ENCODE peak calls at places on chromosomes 4 and X, in seven cellular contexts. J is left lung; K is CD8-positive, alpha-beta T cell; L is SK-N-SH; B is psoas muscle; P is neuronal stem cell; Z is naive thymus-derived CD4-positive, alpha-beta T cell. R is an unnamed sample. For H3K4me1, the result is how much of the 10 kb centered on the place peaks cover.

GRCh38 chr4:43716721-43717395 is 731.8 kb downstream of the KCTD8 start:
- DNase-seq in J (no peak), B (no peak), K (no peak), Z (no peak), L (no peak), P (no peak), R (no peak)

GRCh38 chr4:38791005-38791404 is 8.2 kb upstream of the TLR10 start:
- DNase-seq in L (no peak), P (no peak), J (no peak), Z (no peak), B (no peak), K (no peak), R (no peak)

GRCh38 chr4:161900110-161900509 is 263.7 kb downstream of the FSTL5 start:
- DNase-seq in J (no peak), B (no peak), L (no peak), K (no peak), P (no peak), Z (no peak), R (no peak)

GRCh38 chrX:41333744-41333993 is 293 bp upstream of the DDX3X start:
- DNase-seq in L (no peak), J (no peak), Z (no peak), P (peak), B (no peak), K (peak), R (no peak)

GRCh38 chrX:140180585-140180984 is 215.3 kb upstream of the CXorf66 start:
- DNase-seq in K (no peak), Z (no peak), P (no peak), J (no peak), L (no peak), B (no peak), R (no peak)

GRCh38 chrX:154374361-154375155 is at the start of gene FLNA:
- DNase-seq in J (peak), B (peak), K (no peak), P (no peak), L (peak), Z (no peak), R (no peak)

GRCh38 chr4:122772311-122772710 is 39.8 kb downstream of the BBS12 start:
- DNase-seq in B (no peak), K (no peak), P (no peak), L (no peak), J (no peak), Z (no peak), R (no peak)

GRCh38 chr4:20391224-20391623 is 139.5 kb downstream of the SLIT2 start:
- DNase-seq in B (no peak), J (no peak), P (no peak), K (no peak), Z (no peak), L (no peak), R (no peak)

GRCh38 chr4:118883861-118884260 is 4.8 kb upstream of the SYNPO2 start:
- DNase-seq in K (no peak), J (no peak), L (peak), Z (no peak), P (no peak), B (no peak), R (no peak)

GRCh38 chr4:169976951-169977350 is 49.2 kb downstream of the MFAP3L start:
- DNase-seq in K (no peak), B (no peak), P (no peak), Z (no peak), J (no peak), L (no peak), R (no peak)

GRCh38 chr4:159374749-159375535 is 272.1 kb downstream of the RAPGEF2 start:
- DNase-seq in P (no peak), Z (no peak), B (no peak), K (no peak), J (no peak), L (no peak), R (no peak)

GRCh38 chrX:48474127-48474526 is 1.9 kb upstream of the FTSJ1 start:
- DNase-seq in Z (no peak), L (peak), B (no peak), J (no peak), P (no peak), K (no peak), R (no peak)

GRCh38 chr4:152534541-152535231 is 1.2 kb downstream of the FBXW7 start:
- DNase-seq in P (no peak), B (peak), L (peak), K (peak), Z (peak), J (peak), R (peak)

GRCh38 chrX:127276326-127276725 is 456.8 kb downstream of the PRR32 start:
- DNase-seq in J (no peak), P (no peak), K (no peak), Z (no peak), L (no peak), B (no peak), R (no peak)

GRCh38 chr4:1466034-1466960 is 60.1 kb upstream of the NKX1-1 start:
- DNase-seq in J (no peak), K (no peak), Z (no peak), B (no peak), P (no peak), L (peak), R (no peak)

GRCh38 chrX:16138108-16138427 is 14.7 kb downstream of the GRPR start:
- DNase-seq in K (no peak), P (no peak), B (no peak), J (no peak), Z (peak), L (no peak), R (no peak)

GRCh38 chr4:85028910-85029309 is 62.4 kb upstream of the WDFY3 start:
- DNase-seq in Z (no peak), K (no peak), P (no peak), B (no peak), J (no peak), L (no peak), R (no peak)

GRCh38 chrX:7420712-7421111 is 272.8 kb upstream of the PUDP start:
- DNase-seq in J (no peak), P (no peak), L (no peak), K (no peak), B (no peak), Z (no peak), R (no peak)

GRCh38 chr4:91448668-91449330 is 855.0 kb upstream of the GRID2 start:
- DNase-seq in P (no peak), J (no peak), K (no peak), Z (no peak), B (no peak), L (no peak), R (no peak)

GRCh38 chr4:156786713-156787112 is 184.9 kb downstream of the PDGFC start:
- DNase-seq in J (no peak), K (no peak), L (no peak), P (no peak), B (no peak), Z (no peak), R (no peak)

GRCh38 chr4:152590179-152591031 is 54.5 kb upstream of the FBXW7 start:
- DNase-seq in K (no peak), J (no peak), P (no peak), Z (no peak), L (peak), B (no peak), R (no peak)

GRCh38 chr4:1325681-1326635 is 21.1 kb upstream of the UVSSA start:
- DNase-seq in L (no peak), J (peak), P (no peak), B (peak), K (no peak), Z (no peak), R (no peak)

GRCh38 chr4:40992472-40993298 is 221.7 kb downstream of the APBB2 start:
- DNase-seq in P (no peak), Z (no peak), L (no peak), B (no peak), K (no peak), J (peak), R (no peak)

GRCh38 chr4:15444879-15445576 is 17.2 kb downstream of the C1QTNF7 start:
- DNase-seq in B (no peak), K (no peak), J (no peak), Z (no peak), P (no peak), L (no peak), R (no peak)

GRCh38 chr4:121217385-121217784 is 53.3 kb upstream of the TNIP3 start:
- DNase-seq in B (no peak), P (no peak), J (no peak), K (no peak), L (no peak), Z (no peak), R (no peak)

GRCh38 chr4:3248811-3249661 is at the start of gene MSANTD1:
- DNase-seq in K (no peak), P (no peak), Z (no peak), B (no peak), J (peak), L (peak), R (no peak)
- H3K4me1 ChIP-seq in K (under half), P (under half), Z (under half), B (under half), J (under half), L (under half), R (under half)

DNA sequence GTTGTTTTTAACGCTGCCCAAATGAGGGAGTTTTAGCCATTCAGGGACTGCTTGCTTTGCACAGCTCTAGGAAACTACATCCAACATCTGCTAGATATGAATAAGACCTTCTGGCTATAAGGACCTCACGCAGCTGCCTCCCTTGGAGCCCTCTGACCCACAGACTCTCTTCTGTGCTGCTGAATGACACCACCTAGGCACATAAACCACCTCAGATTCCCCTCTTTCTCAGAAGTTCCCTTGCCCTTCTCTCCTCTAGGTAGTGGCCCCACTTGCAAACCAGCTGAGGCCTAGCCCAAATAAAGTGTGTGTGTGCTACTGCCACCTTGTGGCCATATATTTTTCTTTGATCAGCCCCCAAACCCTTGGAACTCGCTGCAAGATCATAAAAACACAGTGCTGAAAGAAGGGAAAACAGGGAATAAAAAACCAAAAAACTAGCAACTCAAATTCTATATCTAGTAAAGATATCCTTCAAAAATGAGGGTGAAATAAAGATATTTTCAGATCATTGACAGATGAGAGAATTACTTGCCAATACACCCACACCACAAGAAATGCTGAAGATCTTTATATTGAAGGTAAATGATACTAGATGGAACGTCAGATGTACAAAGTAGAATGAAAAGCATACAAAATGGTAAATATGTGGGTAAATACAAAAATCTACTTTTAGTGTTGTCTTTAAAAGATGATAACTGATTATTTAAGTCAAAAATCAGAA is 265.9 kb downstream of the ADAMTS3 start:
- DNase-seq in L (peak), J (no peak), Z (peak), B (no peak), K (peak), P (peak), R (peak)
- H3K27ac ChIP-seq in L (no peak), J (no peak), Z (no peak), B (no peak), K (no peak), P (no peak), R (no peak)

GRCh38 chr4:56606385-56606784 is 74.7 kb downstream of the HOPX start:
- DNase-seq in B (no peak), Z (no peak), J (no peak), P (no peak), K (no peak), L (no peak), R (no peak)

GRCh38 chr4:56613101-56613862 is 67.8 kb downstream of the HOPX start:
- DNase-seq in L (no peak), B (no peak), J (no peak), Z (no peak), K (no peak), P (no peak), R (no peak)

GRCh38 chr4:56611501-56611900 is 69.6 kb downstream of the HOPX start:
- DNase-seq in K (no peak), Z (no peak), P (no peak), L (no peak), B (no peak), J (no peak), R (no peak)

GRCh38 chr4:56607926-56608325 is 73.2 kb downstream of the HOPX start:
- DNase-seq in Z (no peak), B (no peak), L (no peak), K (no peak), J (no peak), P (no peak), R (no peak)

GRCh38 chr4:56612282-56612681 is 68.8 kb downstream of the HOPX start:
- DNase-seq in Z (no peak), B (no peak), K (no peak), L (no peak), P (no peak), J (no peak), R (no peak)
- H3K4me3 ChIP-seq in Z (no peak), B (no peak), K (no peak), L (no peak), P (no peak), J (no peak), R (no peak)

DNA sequence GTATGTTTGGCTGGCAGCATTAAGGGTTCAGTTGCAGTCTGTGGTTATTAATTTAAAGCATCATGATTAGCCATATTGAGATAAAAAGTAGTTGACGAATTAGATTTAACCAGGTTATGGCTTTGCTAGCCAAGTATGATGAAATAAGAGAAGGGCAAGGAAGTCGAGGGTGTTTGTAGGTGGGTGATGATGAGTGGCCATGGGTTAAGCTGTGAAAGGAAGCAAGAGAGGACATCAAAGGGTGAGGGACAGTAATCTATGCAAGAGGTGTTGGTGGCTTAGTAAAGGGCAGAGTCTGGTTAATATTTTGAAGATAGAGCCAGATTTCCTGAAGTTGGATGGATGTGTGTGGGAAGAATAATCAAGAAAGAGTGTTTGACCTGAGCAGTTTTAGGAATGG is 44.5 kb downstream of the STIM2 start:
- DNase-seq in Z (no peak), P (no peak), J (no peak), K (no peak), B (no peak), L (no peak), R (no peak)
- H3K4me1 ChIP-seq in Z (under half), P (under half), J (under half), K (under half), B (under half), L (under half), R (under half)

GRCh38 chrX:131046596-131046995 is 11.6 kb upstream of the ARHGAP36 start:
- DNase-seq in L (no peak), B (no peak), Z (no peak), J (no peak), K (no peak), P (no peak), R (no peak)
- H3K27ac ChIP-seq in L (peak), B (no peak), Z (no peak), J (no peak), K (no peak), P (no peak), R (no peak)

GRCh38 chrX:38575888-38576287 is 14.5 kb downstream of the TSPAN7 start:
- DNase-seq in Z (no peak), B (no peak), L (no peak), K (no peak), P (no peak), J (no peak), R (no peak)

GRCh38 chrX:38570396-38570795 is 9.1 kb downstream of the TSPAN7 start:
- DNase-seq in Z (no peak), J (no peak), P (no peak), K (no peak), L (no peak), B (no peak), R (no peak)

GRCh38 chrX:38574858-38575257 is 13.5 kb downstream of the TSPAN7 start:
- DNase-seq in B (no peak), P (no peak), Z (no peak), K (no peak), J (no peak), L (no peak), R (no peak)

GRCh38 chrX:38571058-38571457 is 9.7 kb downstream of the TSPAN7 start:
- DNase-seq in J (no peak), Z (no peak), P (no peak), L (no peak), K (no peak), B (no peak), R (no peak)
- H3K4me3 ChIP-seq in J (no peak), Z (no peak), P (no peak), L (no peak), K (no peak), B (no peak), R (no peak)

DNA sequence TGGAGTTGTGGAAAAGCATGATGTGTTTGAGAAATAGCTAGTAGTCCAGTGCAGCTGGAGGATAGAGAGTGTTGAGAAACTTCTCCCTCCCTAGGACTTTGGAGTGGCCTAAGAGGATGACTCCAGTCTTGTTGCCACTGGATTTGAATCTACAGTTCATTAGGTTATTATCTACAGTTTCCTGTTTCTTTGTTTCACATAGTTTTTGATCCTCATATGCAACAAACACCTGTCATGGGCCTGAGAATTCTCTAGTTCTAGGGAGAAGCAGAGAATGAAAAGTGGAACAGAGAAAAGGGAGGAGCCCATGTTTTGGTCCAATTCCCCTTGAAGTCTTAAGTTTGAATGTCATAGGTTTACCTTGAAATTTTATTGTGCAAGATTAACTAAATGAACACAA is 73.6 kb upstream of the TBC1D9 start:
- DNase-seq in L (no peak), K (no peak), P (no peak), J (no peak), Z (no peak), B (no peak), R (no peak)
- H3K4me1 ChIP-seq in L (under half), K (under half), P (under half), J (under half), Z (under half), B (under half), R (under half)

GRCh38 chr4:76952631-76953587 is 3.4 kb downstream of the SEPTIN11 start:
- DNase-seq in L (no peak), B (no peak), J (no peak), Z (no peak), P (no peak), K (no peak), R (no peak)

GRCh38 chr4:76950846-76951321 is 1.3 kb downstream of the SEPTIN11 start:
- DNase-seq in Z (no peak), J (peak), K (no peak), P (no peak), B (no peak), L (peak), R (no peak)

GRCh38 chr4:76951333-76952033 is 1.9 kb downstream of the SEPTIN11 start:
- DNase-seq in K (no peak), Z (no peak), P (no peak), J (no peak), B (no peak), L (no peak), R (no peak)

GRCh38 chr4:76950052-76950845 is 697 bp downstream of the SEPTIN11 start:
- DNase-seq in K (peak), Z (peak), J (peak), P (peak), L (peak), B (peak), R (peak)

DNA sequence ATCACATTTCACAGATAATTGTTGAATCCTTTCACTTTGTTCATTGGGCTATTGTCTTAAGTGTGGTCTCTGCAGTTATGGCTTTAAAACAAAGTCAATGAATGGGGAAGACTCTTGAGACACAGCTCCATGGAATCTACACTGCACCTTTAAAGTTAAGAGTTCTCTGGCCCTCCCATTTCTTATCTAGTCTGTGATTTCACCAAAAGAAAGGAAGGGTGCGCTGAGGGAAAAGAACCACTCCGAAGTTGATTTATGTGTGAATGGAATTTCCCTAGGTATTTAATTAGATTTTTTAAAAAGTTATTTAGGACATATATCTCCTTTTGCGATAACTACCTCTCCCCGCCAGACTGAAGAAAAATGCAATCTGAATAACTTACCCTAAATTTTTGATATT is 2.5 kb downstream of the SEPTIN11 start:
- DNase-seq in Z (no peak), P (no peak), B (no peak), J (no peak), L (no peak), K (no peak), R (no peak)
- H3K27ac ChIP-seq in Z (no peak), P (no peak), B (no peak), J (no peak), L (peak), K (no peak), R (no peak)

DNA sequence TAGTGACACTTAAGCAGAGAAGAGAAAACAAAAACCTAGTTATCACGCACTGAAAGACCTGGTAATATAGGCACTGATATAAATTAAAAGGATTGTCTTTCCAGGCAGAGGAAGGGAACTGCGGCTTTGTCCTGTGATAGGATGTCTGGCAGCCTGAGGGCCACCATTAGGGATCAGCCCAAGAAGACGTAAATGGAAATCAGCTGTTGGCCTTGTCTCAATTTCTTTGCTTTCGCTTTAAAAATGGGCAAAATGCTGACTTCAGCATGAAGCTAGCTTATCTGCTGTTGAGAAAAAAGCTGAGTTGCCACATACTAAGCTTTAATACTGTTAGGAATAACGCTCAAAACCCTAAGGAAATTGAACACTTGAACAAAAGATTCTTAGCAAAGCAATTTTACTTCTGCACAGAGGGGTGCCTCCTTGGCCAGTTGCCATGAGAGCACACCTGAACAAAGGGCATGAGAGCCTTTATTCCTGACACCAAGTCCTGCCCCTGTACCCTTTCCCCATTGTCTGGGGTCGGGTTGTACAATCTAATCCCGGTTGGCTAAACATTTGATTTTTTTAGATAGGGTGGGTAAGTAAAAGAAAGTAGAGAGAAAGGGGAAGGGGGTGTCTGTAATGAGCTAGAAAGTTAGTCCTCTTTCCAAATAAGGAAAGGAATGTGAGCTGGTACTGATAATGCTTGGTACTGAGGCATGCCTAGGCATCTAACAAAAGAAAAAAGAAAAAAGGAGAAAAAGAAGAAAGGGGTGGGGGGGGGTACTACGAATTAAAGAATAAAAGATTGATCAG is 85.2 kb upstream of the UCP1 start:
- DNase-seq in J (no peak), B (no peak), L (peak), K (no peak), Z (no peak), P (peak), R (no peak)
- H3K4me3 ChIP-seq in J (no peak), B (no peak), L (no peak), K (no peak), Z (no peak), P (no peak), R (no peak)